ENCODE peak calls at places on chromosomes 12 and 14, in seven cellular contexts. O is sigmoid colon, Y is neural progenitor cell, E is BE2C, W is stomach, V is kidney, Q is esophagus squamous epithelium. A is an unnamed sample.

GRCh38 chr12:18158774-18159557 is 69.0 kb upstream of the RERGL start:
- DNase-seq in O (no peak), Y (peak), E (peak), W (no peak), V (no peak), Q (no peak), A (peak)

GRCh38 chr12:90833228-90833627 is 121.7 kb downstream of the CCER1 start:
- DNase-seq in O (no peak), Y (no peak), E (no peak), W (no peak), V (no peak), Q (no peak), A (no peak)

GRCh38 chr14:93105362-93105761 is 10.4 kb downstream of the ITPK1 start:
- DNase-seq in O (no peak), Y (no peak), E (no peak), W (peak), V (no peak), Q (no peak), A (no peak)

GRCh38 chr12:92080390-92081285 is 65.0 kb downstream of the BTG1 start:
- DNase-seq in O (no peak), Y (no peak), E (no peak), W (no peak), V (no peak), Q (no peak), A (no peak)

GRCh38 chr12:52119398-52120254 is 40.1 kb downstream of the SMIM41 start:
- DNase-seq in O (no peak), Y (peak), E (no peak), W (peak), V (peak), Q (no peak), A (peak)

GRCh38 chr14:104348741-104349140 is 210.4 kb downstream of the KIF26A start:
- DNase-seq in O (peak), Y (no peak), E (no peak), W (no peak), V (no peak), Q (no peak), A (no peak)

GRCh38 chr12:15534322-15534721 is 212.0 kb downstream of the PTPRO start:
- DNase-seq in O (no peak), Y (no peak), E (no peak), W (no peak), V (no peak), Q (no peak), A (no peak)

GRCh38 chr12:83808591-83808990 is 1104.0 kb downstream of the SLC6A15 start:
- DNase-seq in O (no peak), Y (no peak), E (no peak), W (no peak), V (no peak), Q (no peak), A (no peak)

GRCh38 chr14:65348137-65348536 is 64.4 kb upstream of the FUT8 start:
- DNase-seq in O (no peak), Y (no peak), E (no peak), W (peak), V (no peak), Q (no peak), A (no peak)

GRCh38 chr12:96985515-96986362 is 78.7 kb downstream of the NEDD1 start:
- DNase-seq in O (no peak), Y (peak), E (peak), W (peak), V (no peak), Q (no peak), A (peak)

GRCh38 chr14:95460647-95461478 is 55.6 kb downstream of the SYNE3 start:
- DNase-seq in O (peak), Y (peak), E (no peak), W (no peak), V (peak), Q (no peak), A (no peak)

GRCh38 chr12:90280564-90281058 is 572.0 kb upstream of the ATP2B1 start:
- DNase-seq in O (no peak), Y (no peak), E (no peak), W (no peak), V (no peak), Q (no peak), A (no peak)

GRCh38 chr14:37024166-37024565 is 148.2 kb downstream of the SLC25A21 start:
- DNase-seq in O (no peak), Y (no peak), E (no peak), W (no peak), V (no peak), Q (no peak), A (no peak)
- TF ChIP-seq CTCF in O (no peak), Y (peak), E (no peak), W (no peak), V (no peak), Q (peak), A (no peak)

GRCh38 chr12:108516511-108517275 is 1.6 kb downstream of the FICD start:
- DNase-seq in O (no peak), Y (no peak), E (no peak), W (no peak), V (no peak), Q (no peak), A (no peak)
- TF ChIP-seq CTCF in O (no peak), Y (no peak), E (peak), W (no peak), V (no peak), Q (no peak), A (no peak)

GRCh38 chr14:22870811-22871199 is 735 bp upstream of the LRP10 start:
- DNase-seq in O (no peak), Y (no peak), E (no peak), W (no peak), V (no peak), Q (no peak), A (no peak)

GRCh38 chr14:22861651-22862050 is 9.9 kb upstream of the LRP10 start:
- DNase-seq in O (no peak), Y (no peak), E (no peak), W (no peak), V (no peak), Q (no peak), A (no peak)

GRCh38 chr14:22864979-22865378 is 6.6 kb upstream of the LRP10 start:
- DNase-seq in O (no peak), Y (no peak), E (no peak), W (no peak), V (no peak), Q (no peak), A (no peak)

GRCh38 chr14:22866874-22867273 is 4.7 kb upstream of the LRP10 start:
- DNase-seq in O (no peak), Y (no peak), E (no peak), W (no peak), V (peak), Q (no peak), A (no peak)

DNA sequence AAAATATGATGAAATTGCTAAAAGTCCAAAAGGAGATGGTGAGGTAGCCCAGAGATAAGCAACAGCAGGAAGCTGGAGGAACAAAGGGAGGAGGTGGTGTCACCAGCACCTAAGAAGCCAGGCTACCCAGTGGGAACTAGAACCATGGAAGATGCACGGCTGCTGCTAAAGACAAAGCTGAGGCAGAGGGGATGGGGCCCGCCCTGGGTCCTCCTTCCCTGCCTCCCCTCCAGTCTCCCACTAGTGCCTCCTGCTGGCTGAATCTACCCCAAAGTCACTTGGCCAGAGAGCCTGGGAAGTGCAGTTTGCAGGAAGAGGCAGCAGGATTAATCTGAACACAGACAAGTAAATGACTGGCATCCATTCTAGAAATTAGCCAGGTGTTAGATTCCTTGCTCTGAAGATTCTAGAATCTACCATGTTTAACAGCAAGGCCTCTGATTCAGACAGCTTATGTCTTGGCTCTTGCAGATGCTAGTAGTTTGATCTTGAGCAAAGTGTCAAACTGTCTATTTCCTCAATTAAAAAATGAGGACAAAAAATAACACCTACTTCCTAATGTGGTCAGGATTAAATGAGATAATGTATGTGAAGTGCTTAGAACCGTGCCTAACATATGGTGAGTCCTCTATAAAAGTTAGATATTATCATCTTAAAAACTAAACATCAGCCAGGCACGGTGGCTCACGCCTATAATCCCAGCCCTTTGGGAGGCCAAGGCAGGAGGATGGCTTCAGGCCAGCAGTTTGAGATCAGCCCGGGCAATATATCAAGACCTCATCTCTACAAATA is 5.9 kb upstream of the LRP10 start:
- DNase-seq in O (no peak), Y (peak), E (no peak), W (no peak), V (peak), Q (no peak), A (no peak)
- TF ChIP-seq CTCF in O (no peak), Y (peak), E (peak), W (no peak), V (no peak), Q (peak), A (no peak)

DNA sequence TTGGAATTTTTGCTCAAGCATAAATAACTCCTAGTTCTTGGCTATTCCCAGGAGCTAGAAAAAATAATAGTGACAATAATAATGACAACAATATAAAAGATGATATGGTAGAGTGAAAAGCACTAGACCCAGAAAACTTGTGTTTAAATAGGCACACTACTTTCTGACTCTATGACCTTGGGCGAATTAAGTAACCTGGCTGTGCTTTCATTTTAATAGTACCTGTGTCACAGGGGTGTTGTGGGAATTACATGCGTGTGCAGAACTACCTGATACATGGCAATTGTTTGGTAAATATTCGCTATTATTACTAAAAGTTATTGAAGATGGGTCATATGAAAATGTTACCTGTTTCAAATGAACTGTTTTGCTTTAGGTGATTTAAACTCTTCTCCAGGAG is 60.1 kb downstream of the LMO3 start:
- DNase-seq in O (no peak), Y (no peak), E (no peak), W (no peak), V (no peak), Q (no peak), A (no peak)
- TF ChIP-seq CTCF in O (no peak), Y (no peak), E (no peak), W (no peak), V (no peak), Q (no peak), A (no peak)

GRCh38 chr12:66036317-66036716 is 94.2 kb downstream of the LLPH start:
- DNase-seq in O (no peak), Y (no peak), E (no peak), W (no peak), V (no peak), Q (no peak), A (no peak)

GRCh38 chr12:66030217-66030781 is 100.3 kb downstream of the LLPH start:
- DNase-seq in O (no peak), Y (no peak), E (no peak), W (no peak), V (no peak), Q (no peak), A (no peak)

GRCh38 chr12:66032739-66033138 is 97.8 kb downstream of the LLPH start:
- DNase-seq in O (no peak), Y (no peak), E (no peak), W (no peak), V (no peak), Q (no peak), A (no peak)

DNA sequence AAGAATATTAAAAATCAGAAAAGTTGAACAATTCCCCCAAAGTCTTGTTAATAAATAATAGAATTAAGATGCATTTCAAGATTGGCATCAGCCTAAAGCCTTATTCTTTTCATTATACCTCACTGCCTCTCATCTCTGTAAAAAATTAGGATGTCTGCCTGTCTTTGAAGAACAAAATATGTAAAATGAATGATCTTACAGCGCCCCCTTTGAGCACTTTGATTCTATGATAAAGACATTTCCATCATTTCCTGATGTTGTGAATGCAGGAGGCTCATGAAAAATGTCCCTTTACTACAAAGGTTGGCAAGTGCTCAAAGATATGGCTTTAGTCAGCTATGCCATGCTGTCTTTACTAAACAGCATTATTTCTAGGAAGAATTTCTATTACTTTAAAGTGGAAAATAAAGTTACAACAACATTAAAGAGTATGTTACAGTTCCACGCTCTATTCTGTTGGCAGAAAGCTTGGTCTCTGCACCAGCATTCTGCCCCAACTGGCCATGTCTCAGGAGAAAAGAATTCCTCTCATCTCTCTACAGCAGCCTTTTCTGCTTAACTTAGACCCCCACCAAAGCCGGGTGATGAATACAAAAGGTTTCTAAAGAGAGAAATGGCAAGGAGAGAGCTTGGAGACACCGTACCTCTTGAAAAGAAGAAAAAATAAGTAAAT is 95.1 kb downstream of the LLPH start:
- DNase-seq in O (no peak), Y (peak), E (no peak), W (no peak), V (no peak), Q (no peak), A (no peak)
- TF ChIP-seq CTCF in O (peak), Y (peak), E (no peak), W (no peak), V (no peak), Q (peak), A (no peak)

GRCh38 chr14:75927564-75928087 is 54.2 kb downstream of the TGFB3 start:
- DNase-seq in O (no peak), Y (no peak), E (no peak), W (no peak), V (no peak), Q (no peak), A (no peak)

GRCh38 chr14:75928587-75929230 is 53.1 kb downstream of the TGFB3 start:
- DNase-seq in O (no peak), Y (no peak), E (no peak), W (no peak), V (no peak), Q (no peak), A (no peak)

DNA sequence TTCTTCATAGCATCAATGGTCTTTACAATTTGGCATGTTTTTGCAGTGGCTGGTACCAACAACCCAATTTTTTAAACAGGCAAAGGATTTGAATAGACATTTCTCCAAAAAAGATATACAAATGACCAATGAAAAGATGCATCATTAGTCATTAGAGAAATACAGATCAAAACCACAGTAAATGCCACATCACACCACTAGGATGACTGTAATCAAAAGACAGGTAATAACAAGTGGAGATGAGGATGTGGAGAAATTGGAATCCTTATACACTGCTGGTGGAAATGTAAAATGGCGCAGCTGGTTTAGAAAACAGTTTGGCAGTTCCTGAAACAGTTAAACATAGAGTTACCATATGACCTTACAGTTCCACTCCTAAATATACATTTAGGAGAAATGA is 55.4 kb downstream of the TGFB3 start:
- DNase-seq in O (no peak), Y (no peak), E (no peak), W (no peak), V (no peak), Q (no peak), A (no peak)
- TF ChIP-seq CTCF in O (no peak), Y (no peak), E (no peak), W (no peak), V (no peak), Q (peak), A (peak)

A was measured in glutamatergic neuron.